ENCODE peak calls at places on chromosomes 12 and 14, in six cellular contexts. C is epithelial cell of proximal tubule; O is effector memory CD4-positive, alpha-beta T cell; I is astrocyte of the spinal cord; T is right cardiac atrium; J is transverse colon. A is an unnamed sample.

GRCh38 chr12:107921062-107921461 is 146.6 kb downstream of the ASCL4 start:
- DNase-seq in T (no peak), C (no peak), I (no peak), J (no peak), O (no peak), A (no peak)

GRCh38 chr12:111842556-111843396 is 748 bp downstream of the MAPKAPK5 start:
- DNase-seq in T (no peak), O (no peak), J (peak), C (no peak), I (peak), A (no peak)

GRCh38 chr12:48296586-48297396 is 53.9 kb downstream of the ZNF641 start:
- DNase-seq in T (peak), J (peak), C (peak), O (no peak), I (peak), A (peak)

GRCh38 chr12:98582093-98582492 is 11.4 kb upstream of the SLC25A3 start:
- DNase-seq in J (no peak), C (no peak), I (no peak), O (no peak), T (no peak), A (no peak)

GRCh38 chr12:115871714-115872113 is 405.8 kb downstream of the MED13L start:
- DNase-seq in T (no peak), J (peak), C (no peak), O (no peak), I (peak), A (no peak)

GRCh38 chr14:71372411-71372838 is 465.2 kb downstream of the PCNX1 start:
- DNase-seq in C (no peak), I (peak), O (no peak), J (no peak), T (no peak), A (no peak)

GRCh38 chr14:28766505-28767238 is at the start of gene FOXG1:
- DNase-seq in T (peak), C (no peak), O (no peak), J (no peak), I (peak), A (no peak)

GRCh38 chr14:70909788-70910614 is 2.7 kb downstream of the PCNX1 start:
- DNase-seq in I (no peak), J (no peak), T (no peak), O (no peak), C (no peak), A (no peak)

GRCh38 chr12:3944620-3945019 is 71.4 kb upstream of the PARP11 start:
- DNase-seq in O (no peak), J (no peak), I (no peak), C (no peak), T (no peak), A (no peak)

GRCh38 chr14:74919421-74920165 is 3.5 kb downstream of the RPS6KL1 start:
- DNase-seq in C (no peak), O (no peak), J (no peak), T (no peak), I (no peak), A (peak)

GRCh38 chr14:23114669-23115491 is 4.2 kb downstream of the CEBPE start:
- DNase-seq in O (no peak), J (no peak), T (no peak), I (peak), C (peak), A (peak)

GRCh38 chr12:126362964-126363363 is 1297.7 kb downstream of the AACS start:
- DNase-seq in T (no peak), C (no peak), J (no peak), I (no peak), O (no peak), A (no peak)

GRCh38 chr14:94904636-94905035 is 134.7 kb upstream of the GSC start:
- DNase-seq in T (no peak), J (no peak), I (peak), O (no peak), C (no peak), A (no peak)
- H3K4me3 ChIP-seq in T (no peak), J (no peak), I (no peak), O (no peak), C (no peak), A (no peak)

GRCh38 chr12:106054016-106054415 is 84.7 kb downstream of the NUAK1 start:
- DNase-seq in I (no peak), J (no peak), C (no peak), T (no peak), O (no peak), A (no peak)

GRCh38 chr12:106063826-106064575 is 74.8 kb downstream of the NUAK1 start:
- DNase-seq in J (no peak), C (no peak), O (no peak), T (no peak), I (no peak), A (no peak)

GRCh38 chr12:106062693-106063092 is 76.1 kb downstream of the NUAK1 start:
- DNase-seq in I (no peak), J (no peak), O (no peak), T (no peak), C (no peak), A (no peak)

DNA sequence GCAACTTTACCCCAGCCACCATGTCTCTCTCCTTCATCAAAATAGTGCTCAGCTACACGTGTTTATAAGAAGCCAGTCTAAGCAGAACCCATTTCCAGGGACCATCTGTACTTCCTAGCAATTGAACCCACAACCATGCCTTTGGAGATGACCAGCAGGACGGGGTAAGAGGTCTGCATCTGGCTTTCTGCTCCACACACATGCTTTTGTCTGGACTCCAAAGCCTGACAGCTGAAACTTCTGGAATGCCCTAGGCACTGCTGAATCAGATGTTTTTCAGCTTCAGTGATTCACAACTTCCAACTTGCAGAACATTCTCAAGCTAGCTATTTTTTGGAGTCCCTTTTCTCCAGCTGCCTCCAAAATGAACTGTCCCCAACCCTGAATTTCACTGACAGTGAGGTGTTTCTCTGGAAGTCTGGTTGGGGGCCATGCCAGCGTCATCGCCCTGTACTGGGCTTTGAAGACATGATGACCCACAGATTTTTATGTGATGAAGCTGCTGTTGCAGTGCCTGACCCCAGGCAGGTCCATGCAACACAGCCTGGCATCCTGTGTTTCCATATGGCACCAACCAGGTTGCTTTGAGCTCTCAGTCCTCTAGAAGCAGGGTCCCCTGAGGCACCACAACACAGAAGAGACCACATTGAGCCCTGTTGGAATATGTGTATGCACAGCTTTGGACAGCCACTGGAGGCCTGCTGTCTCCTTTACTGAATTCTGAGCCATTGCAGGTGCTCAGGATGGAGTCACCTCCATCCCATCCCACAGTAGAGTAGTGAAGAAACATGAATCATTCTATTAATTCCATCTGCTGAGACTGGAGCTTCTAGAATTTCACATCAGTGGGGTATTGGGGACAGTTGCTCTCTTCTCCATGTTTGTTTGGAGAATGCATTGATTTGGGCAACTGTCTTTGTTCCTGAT is 80.2 kb downstream of the NUAK1 start:
- DNase-seq in I (peak), C (no peak), T (no peak), O (no peak), J (no peak), A (no peak)
- H3K4me3 ChIP-seq in I (no peak), C (no peak), T (no peak), O (no peak), J (no peak), A (no peak)

GRCh38 chr12:50640321-50640939 is 123.5 kb upstream of the ATF1 start:
- DNase-seq in O (no peak), J (no peak), C (no peak), I (no peak), T (no peak), A (no peak)

GRCh38 chr12:50638482-50638880 is 125.4 kb upstream of the ATF1 start:
- DNase-seq in J (no peak), I (no peak), O (no peak), C (no peak), T (no peak), A (no peak)

GRCh38 chr12:50637870-50638481 is 125.9 kb upstream of the ATF1 start:
- DNase-seq in J (no peak), C (no peak), T (no peak), I (peak), O (no peak), A (no peak)

GRCh38 chr12:50641566-50641965 is 122.3 kb upstream of the ATF1 start:
- DNase-seq in T (no peak), C (no peak), J (no peak), O (no peak), I (no peak), A (no peak)

DNA sequence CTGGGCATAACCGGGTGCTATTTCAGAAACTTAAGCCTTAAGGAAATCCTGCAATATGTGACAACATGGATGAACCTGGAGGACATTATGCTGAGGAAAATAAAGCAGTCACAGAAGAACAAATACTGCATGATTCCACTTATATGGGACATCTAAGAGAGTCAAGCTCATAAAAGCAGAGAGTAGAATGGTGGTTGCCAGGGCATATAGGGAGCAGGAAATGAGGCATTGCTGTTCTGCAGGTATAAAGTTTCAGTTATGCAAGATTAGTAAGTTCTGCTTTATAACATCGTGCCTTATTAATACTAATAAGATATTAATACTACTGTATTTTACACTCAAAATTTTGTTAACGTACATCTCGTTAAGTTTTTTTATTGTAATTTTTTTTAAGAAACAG is 124.2 kb upstream of the ATF1 start:
- DNase-seq in C (no peak), I (no peak), T (no peak), O (no peak), J (no peak), A (no peak)
- H3K4me3 ChIP-seq in C (no peak), I (no peak), T (no peak), O (no peak), J (no peak), A (no peak)

GRCh38 chr12:58046281-58046680 is 104.9 kb downstream of the ATP23 start:
- DNase-seq in C (no peak), I (no peak), O (no peak), T (no peak), J (no peak), A (no peak)

GRCh38 chr12:58051378-58051777 is 110.0 kb downstream of the ATP23 start:
- DNase-seq in C (no peak), I (no peak), O (no peak), T (no peak), J (no peak), A (no peak)
- H3K4me3 ChIP-seq in C (no peak), I (no peak), O (no peak), T (no peak), J (no peak), A (no peak)

DNA sequence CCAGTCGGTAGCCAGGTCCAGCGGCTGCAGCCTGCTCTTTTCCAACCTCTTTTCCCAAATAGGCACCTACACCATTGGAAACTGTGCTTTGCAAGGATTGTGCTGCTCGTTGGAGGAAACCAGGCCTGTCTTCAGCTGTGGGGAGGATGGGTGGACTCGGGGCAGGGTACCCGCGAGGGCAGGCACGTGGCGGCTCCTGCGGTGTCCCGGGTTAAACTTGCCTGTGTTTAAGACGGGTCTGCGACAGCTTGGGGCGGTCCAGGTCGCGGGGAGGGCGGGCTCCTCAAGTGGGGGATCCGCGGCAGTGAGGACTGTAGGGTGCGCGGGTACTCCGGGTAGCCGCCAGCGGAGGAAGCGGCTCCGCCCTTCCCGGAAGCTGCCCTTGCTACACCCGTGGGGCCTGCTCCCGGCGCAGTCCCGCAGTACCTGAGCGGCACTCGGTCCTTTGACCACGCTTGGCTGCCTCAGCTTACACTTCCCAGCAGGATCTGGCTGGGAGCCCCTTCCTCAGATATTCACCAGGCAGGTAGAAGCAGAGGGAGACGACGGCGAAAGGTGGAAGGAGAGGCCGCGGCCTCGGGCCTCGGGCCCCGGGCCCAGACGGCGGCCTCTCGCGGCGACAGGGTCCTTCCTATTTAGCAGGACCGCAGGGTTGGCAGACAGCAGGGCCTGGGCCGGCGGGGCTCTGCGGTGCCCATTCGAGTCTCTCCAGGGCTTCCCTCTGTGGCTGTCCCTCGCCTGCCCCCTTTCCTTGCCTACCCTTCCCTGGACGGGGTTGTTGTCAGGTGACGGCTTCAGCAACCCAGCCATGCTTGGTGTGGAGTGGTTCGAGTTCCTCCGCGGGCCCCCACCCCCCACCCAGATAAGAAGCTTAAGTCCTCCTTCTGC is 2.9 kb downstream of the TTC6 start:
- DNase-seq in O (no peak), I (no peak), T (peak), C (no peak), J (peak), A (no peak)
- H3K4me3 ChIP-seq in O (no peak), I (no peak), T (peak), C (peak), J (peak), A (no peak)

GRCh38 chr12:64825143-64826011 is 930 bp downstream of the TBC1D30 start:
- DNase-seq in T (peak), O (no peak), I (no peak), J (no peak), C (no peak), A (no peak)
- H3K4me3 ChIP-seq in T (peak), O (peak), I (no peak), J (no peak), C (peak), A (no peak)

DNA sequence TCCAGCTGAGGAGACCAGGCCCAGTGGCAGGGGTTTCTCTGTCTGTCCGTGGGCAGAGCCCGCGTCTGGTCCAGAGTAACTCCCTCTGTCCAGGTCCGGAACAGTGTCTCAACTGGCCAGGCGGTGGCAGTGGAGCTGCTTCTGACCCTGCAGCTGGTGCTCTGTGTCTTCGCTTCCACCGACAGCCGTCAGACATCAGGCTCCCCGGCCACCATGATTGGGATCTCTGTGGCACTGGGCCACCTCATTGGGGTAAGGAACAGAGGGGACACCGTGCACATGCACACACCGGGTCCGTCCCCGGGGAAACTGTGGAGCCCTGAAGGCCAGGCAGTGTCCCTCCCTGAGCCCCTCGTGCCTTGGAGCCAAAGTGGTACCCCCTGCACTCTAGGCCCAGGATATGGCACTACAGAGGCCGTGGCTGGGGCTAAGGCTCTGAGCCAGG is 1.5 kb downstream of the AQP6 start:
- DNase-seq in O (no peak), C (no peak), T (peak), I (peak), J (peak), A (no peak)
- H3K4me3 ChIP-seq in O (no peak), C (no peak), T (no peak), I (no peak), J (no peak), A (no peak)

GRCh38 chr12:110071967-110072366 is 23.6 kb upstream of the C12orf76 start:
- DNase-seq in O (no peak), I (no peak), C (no peak), J (no peak), T (no peak), A (no peak)

GRCh38 chr12:110075880-110076279 is 27.6 kb upstream of the C12orf76 start:
- DNase-seq in T (no peak), I (no peak), C (no peak), J (no peak), O (no peak), A (no peak)

GRCh38 chr12:110074089-110074488 is 25.8 kb upstream of the C12orf76 start:
- DNase-seq in T (no peak), I (no peak), J (no peak), C (no peak), O (no peak), A (no peak)

GRCh38 chr12:110071504-110071903 is 23.2 kb upstream of the C12orf76 start:
- DNase-seq in C (no peak), J (no peak), O (no peak), I (no peak), T (no peak), A (no peak)

DNA sequence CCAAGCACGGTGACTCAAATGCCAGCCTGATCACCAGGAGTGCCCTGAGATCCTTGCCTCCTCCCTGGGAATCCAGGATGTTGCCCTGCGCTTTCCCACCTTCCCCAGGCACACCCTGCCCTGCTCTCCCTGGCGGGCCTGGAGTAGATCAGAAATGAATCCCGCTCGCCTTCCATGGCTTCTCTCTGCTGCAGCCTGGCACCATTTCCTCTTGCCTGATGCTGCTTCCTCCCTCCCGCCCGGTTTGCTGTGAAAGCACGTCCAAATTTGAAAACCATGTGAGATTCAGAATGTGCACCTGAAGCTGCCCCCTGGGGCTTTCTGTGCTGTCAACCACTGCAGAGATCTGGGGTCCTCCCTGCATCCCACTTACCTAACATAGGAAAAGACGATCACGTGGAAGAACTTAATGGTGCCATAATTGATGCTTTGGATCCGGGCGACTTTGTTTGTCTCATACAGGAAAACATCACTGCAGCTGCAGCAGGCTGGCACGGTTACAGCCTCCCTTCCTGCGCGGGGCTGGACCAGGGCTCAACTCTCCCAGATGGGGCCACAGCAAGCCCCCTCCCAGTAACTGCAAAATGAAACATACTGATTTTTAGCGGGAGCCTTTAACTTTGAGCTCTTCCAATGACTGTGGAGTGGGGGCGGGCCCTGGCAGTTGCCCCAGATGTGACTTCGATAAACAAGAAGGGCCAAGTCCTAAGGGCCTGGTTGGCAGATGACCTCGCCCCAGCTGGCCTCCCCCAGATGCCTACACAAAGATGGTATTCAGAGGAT is 24.9 kb upstream of the C12orf76 start:
- DNase-seq in T (peak), C (no peak), I (no peak), O (no peak), J (peak), A (no peak)
- H3K4me3 ChIP-seq in T (peak), C (peak), I (peak), O (peak), J (no peak), A (no peak)

GRCh38 chr12:11837318-11837934 is 188.0 kb downstream of the ETV6 start:
- DNase-seq in J (no peak), C (no peak), I (no peak), T (no peak), O (no peak), A (no peak)
- H3K4me3 ChIP-seq in J (no peak), C (no peak), I (no peak), T (no peak), O (no peak), A (no peak)

A was measured in kidney epithelial cell.